ENCODE peak calls at places on chromosomes 13 and 19, in four cellular contexts. G, P, T and M are unnamed samples.

GRCh38 chr13:24053505-24054251 is 106.8 kb upstream of the SPATA13 start:
- DNase-seq in P (peak), G (peak), T (peak), M (peak)

GRCh38 chr19:53190253-53190652 is 2.9 kb downstream of the ZNF665 start:
- DNase-seq in P (no peak), G (no peak), T (no peak), M (no peak)

GRCh38 chr19:32671883-32672282 is 3.1 kb downstream of the ANKRD27 start:
- DNase-seq in G (no peak), P (no peak), T (no peak), M (no peak)

GRCh38 chr13:102678339-102679122 is 16.3 kb downstream of the METTL21C start:
- DNase-seq in T (no peak), P (no peak), G (no peak), M (no peak)

GRCh38 chr13:27379694-27380596 is 44.5 kb upstream of the GTF3A start:
- DNase-seq in P (no peak), T (peak), G (peak), M (peak)

GRCh38 chr13:36395280-36395679 is 37.0 kb upstream of the CCNA1 start:
- DNase-seq in G (no peak), T (peak), P (no peak), M (no peak)

GRCh38 chr19:44303976-44304568 is 753 bp downstream of the ZNF235 start:
- DNase-seq in P (no peak), G (peak), T (no peak), M (no peak)

GRCh38 chr19:55679343-55680257 is 4.6 kb downstream of the EPN1 start:
- DNase-seq in T (no peak), P (no peak), G (no peak), M (no peak)

GRCh38 chr19:54608792-54609191 is 15.4 kb downstream of the LILRA1 start:
- DNase-seq in G (no peak), P (no peak), T (no peak), M (no peak)

GRCh38 chr13:58933475-58933874 is 1230.3 kb downstream of the DIAPH3 start:
- DNase-seq in T (no peak), P (no peak), G (no peak), M (no peak)

GRCh38 chr19:50333235-50333736 is 4.1 kb upstream of the KCNC3 start:
- DNase-seq in T (peak), G (peak), P (peak), M (peak)

GRCh38 chr13:110815471-110816204 is 99.2 kb downstream of the ANKRD10 start:
- DNase-seq in T (no peak), G (no peak), P (peak), M (no peak)

GRCh38 chr19:51339687-51340656 is 2.0 kb downstream of the VSIG10L start:
- DNase-seq in T (peak), P (peak), G (peak), M (peak)

GRCh38 chr19:51338563-51339312 is 3.2 kb downstream of the VSIG10L start:
- DNase-seq in T (peak), P (peak), G (peak), M (peak)

GRCh38 chr19:51339313-51339686 is 2.6 kb downstream of the VSIG10L start:
- DNase-seq in G (peak), T (no peak), P (no peak), M (no peak)

GRCh38 chr19:51337141-51337860 is 4.6 kb downstream of the VSIG10L start:
- DNase-seq in P (no peak), G (no peak), T (no peak), M (no peak)

DNA sequence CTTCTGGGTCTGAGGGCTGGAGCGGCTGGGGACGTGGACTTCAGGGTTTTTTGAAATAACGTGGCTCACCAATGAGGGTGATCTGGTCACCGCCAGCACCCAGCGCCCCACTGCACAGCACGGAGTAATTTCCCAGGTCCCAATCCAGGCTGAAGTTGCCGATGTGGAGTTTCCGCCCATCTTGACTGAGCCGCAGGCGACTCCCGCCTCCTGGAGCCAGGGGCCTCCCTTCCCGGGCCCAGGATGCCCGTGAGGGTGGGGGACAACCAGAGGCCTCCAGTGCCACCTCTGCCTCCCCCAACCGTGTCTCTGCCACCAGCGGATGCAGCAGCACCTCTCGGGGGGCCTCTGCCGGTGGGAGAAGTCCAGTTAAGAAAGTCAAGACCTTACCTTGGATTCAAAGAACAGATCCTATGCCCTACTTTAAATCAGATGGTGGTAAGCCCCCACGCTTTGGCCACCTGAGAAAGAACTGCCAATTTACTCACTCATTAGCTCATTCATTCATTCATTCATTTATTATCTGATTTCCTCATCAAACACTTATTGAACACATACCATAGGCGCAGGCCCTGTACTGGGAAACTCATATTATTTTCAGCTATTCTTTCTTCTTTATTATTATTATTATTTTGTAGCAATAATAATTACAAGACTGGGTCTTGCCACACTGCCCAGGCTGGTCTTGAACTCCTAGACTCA is 3.9 kb downstream of the VSIG10L start:
- DNase-seq in G (no peak), P (no peak), T (no peak), M (no peak)
- H3K4me2 ChIP-seq in G (peak), P (peak), T (peak), M (peak)

GRCh38 chr19:5050016-5050656 is 81.2 kb downstream of the KDM4B start:
- DNase-seq in T (no peak), G (no peak), P (no peak), M (no peak)
- H3K9ac ChIP-seq in T (no peak), G (no peak), P (no peak), M (no peak)

DNA sequence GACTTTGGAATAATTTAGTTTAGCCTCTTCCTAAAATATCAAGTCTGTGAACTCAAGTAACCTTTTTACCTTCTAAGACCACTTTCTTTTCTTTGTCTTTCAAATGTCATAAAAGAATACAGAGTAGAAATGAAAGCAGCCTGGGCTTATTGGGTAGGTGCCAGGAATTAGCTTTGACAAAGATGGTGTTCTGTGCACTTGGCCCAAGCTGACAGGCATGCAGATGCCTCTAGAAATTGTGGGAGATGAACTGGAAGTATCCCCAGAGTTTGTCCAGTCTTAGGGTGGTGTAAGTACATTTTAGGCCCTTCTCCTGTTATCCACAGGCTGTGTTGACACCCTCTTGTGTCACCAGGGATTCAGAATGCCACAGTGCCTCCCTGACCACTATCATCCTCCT is 343.0 kb downstream of the KCNRG start:
- DNase-seq in G (no peak), T (no peak), P (no peak), M (no peak)
- TF ChIP-seq CBX5 in G (no peak), T (no peak), P (no peak), M (no peak)

GRCh38 chr13:99894835-99895427 is 76.6 kb downstream of the ZIC5 start:
- DNase-seq in G (no peak), P (no peak), T (no peak), M (no peak)
- H3K4me2 ChIP-seq in G (no peak), P (peak), T (no peak), M (peak)

GRCh38 chr19:1274852-1275259 is 474 bp upstream of the FAM174C start:
- DNase-seq in T (no peak), G (peak), P (no peak), M (peak)
- H3K9ac ChIP-seq in T (peak), G (peak), P (peak), M (peak)

DNA sequence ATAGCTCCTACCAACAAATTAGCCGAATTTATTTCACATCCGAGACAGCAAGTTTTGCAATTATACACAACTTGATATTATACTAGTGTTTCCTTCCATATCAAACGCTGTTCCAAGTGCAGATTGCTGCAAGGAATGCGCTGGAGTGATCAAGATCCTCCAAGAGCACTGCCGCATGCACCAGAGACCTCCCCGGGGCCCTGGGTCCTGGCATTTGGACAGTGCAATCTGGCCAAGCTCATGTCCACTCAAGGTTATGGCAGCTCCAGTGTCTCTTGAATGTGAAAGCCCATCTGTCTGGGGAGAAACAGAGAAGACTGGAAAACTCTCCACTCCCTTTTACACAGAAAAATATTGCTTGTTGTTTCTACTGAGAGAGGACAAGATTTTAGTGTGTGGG is 111.9 kb downstream of the HSPH1 start:
- DNase-seq in P (no peak), G (no peak), T (no peak), M (no peak)
- TF ChIP-seq CBX5 in P (no peak), G (no peak), T (no peak), M (no peak)

DNA sequence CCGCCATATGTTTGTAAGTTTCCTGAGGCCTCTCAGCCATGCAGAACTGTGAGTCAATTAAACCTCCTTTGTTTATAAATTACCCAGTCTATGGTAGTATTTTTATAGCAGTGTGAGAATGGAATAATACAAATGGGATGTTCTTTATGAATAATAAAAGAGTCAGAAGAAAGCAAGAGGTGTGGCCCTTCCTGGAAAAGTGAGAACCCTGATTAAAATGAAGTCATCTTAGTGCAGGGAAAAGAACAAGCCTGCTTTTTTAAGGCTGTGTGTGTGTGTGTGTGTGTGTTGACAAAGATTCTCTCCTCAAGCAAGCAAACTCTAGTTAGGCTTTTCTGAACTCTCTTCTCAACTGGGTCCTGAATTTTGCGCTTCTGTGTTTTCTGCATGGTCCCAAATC is 18.8 kb upstream of the ARGLU1 start:
- DNase-seq in T (no peak), G (no peak), P (no peak), M (no peak)
- H3K4me2 ChIP-seq in T (no peak), G (no peak), P (no peak), M (no peak)

DNA sequence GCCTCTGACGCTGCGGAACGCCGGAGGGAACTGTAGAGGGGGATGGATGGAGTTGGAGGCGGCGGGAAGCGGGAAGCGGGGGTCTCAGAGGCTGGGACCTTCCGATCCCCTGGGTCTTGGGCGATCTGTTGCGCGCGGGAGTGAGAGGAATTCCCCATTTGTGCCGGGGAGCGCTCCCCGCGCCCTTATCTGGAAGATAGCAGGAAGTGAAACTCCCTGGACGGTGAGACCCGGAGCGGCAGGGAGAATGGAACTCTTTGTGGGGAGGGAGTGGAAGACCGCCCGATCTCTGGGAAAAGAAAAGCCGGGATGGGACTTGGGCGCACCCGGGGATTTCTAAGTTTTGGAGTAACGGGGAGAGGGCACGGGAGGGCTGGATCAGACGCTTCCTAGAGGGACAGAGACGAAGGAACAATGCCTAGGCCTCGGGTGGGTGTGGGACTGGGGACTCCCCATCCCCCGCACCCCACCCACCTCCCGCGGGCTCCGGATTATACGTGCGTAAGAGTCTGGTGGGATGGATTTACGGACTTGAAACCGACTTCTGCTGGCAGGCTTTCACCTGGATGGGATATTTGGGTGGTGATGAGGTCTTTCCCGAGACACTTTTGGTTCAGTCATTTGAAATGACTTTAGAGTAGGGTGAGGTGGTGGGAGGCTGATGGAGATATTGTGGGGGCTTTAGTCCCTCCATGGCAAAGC is 495 bp downstream of the LSR start:
- DNase-seq in T (no peak), G (peak), P (no peak), M (no peak)
- H3K9ac ChIP-seq in T (peak), G (peak), P (peak), M (peak)